ENCODE peak calls at places on chromosomes 11 and 22, in nine cellular contexts. One of them, this sample, is unnamed.

GRCh38 chr11:3802016-3802790 is 4.8 kb upstream of the NUP98 start:
- DNase-seq in A549: peak
- DNase-seq in epithelial cell of esophagus: no peak
- DNase-seq in bronchial epithelial cell: no peak
- DNase-seq in HFFc6: peak
- DNase-seq in tibial artery: no peak
- DNase-seq in AG10803: peak
- DNase-seq in AG04449: peak
- DNase-seq in AG04450: no peak
- DNase-seq in this sample: no peak

GRCh38 chr11:8338138-8338537 is 74.5 kb upstream of the LMO1 start:
- DNase-seq in A549: peak
- DNase-seq in epithelial cell of esophagus: peak
- DNase-seq in bronchial epithelial cell: no peak
- DNase-seq in HFFc6: peak
- DNase-seq in tibial artery: no peak
- DNase-seq in AG10803: peak
- DNase-seq in AG04449: no peak
- DNase-seq in AG04450: no peak
- DNase-seq in this sample: peak

GRCh38 chr22:28254396-28254795 is 335.3 kb upstream of the PITPNB start:
- DNase-seq in A549: no peak
- DNase-seq in epithelial cell of esophagus: no peak
- DNase-seq in bronchial epithelial cell: peak
- DNase-seq in HFFc6: no peak
- DNase-seq in tibial artery: no peak
- DNase-seq in AG10803: no peak
- DNase-seq in AG04449: no peak
- DNase-seq in AG04450: no peak
- DNase-seq in this sample: no peak

GRCh38 chr11:119810478-119811232 is 81.7 kb upstream of the NECTIN1 start:
- DNase-seq in A549: no peak
- DNase-seq in epithelial cell of esophagus: peak
- DNase-seq in bronchial epithelial cell: peak
- DNase-seq in HFFc6: no peak
- DNase-seq in tibial artery: no peak
- DNase-seq in AG10803: no peak
- DNase-seq in AG04449: no peak
- DNase-seq in AG04450: no peak
- DNase-seq in this sample: no peak

GRCh38 chr11:10285148-10285802 is 8.7 kb downstream of the SBF2 start:
- DNase-seq in A549: peak
- DNase-seq in epithelial cell of esophagus: peak
- DNase-seq in bronchial epithelial cell: peak
- DNase-seq in HFFc6: no peak
- DNase-seq in tibial artery: no peak
- DNase-seq in AG10803: no peak
- DNase-seq in AG04449: no peak
- DNase-seq in AG04450: no peak
- DNase-seq in this sample: no peak

GRCh38 chr11:31825453-31826391 is 14.6 kb upstream of the PAX6 start:
- DNase-seq in A549: no peak
- DNase-seq in epithelial cell of esophagus: no peak
- DNase-seq in bronchial epithelial cell: no peak
- DNase-seq in HFFc6: no peak
- DNase-seq in tibial artery: no peak
- DNase-seq in AG10803: no peak
- DNase-seq in AG04449: no peak
- DNase-seq in AG04450: no peak
- DNase-seq in this sample: peak

GRCh38 chr22:22878801-22879674 is 8.6 kb upstream of the IGLL5 start:
- DNase-seq in A549: no peak
- DNase-seq in epithelial cell of esophagus: no peak
- DNase-seq in bronchial epithelial cell: no peak
- DNase-seq in HFFc6: no peak
- DNase-seq in tibial artery: no peak
- DNase-seq in AG10803: no peak
- DNase-seq in AG04449: no peak
- DNase-seq in AG04450: no peak
- DNase-seq in this sample: no peak

GRCh38 chr11:35804446-35805040 is 139.3 kb upstream of the LDLRAD3 start:
- DNase-seq in A549: no peak
- DNase-seq in epithelial cell of esophagus: peak
- DNase-seq in bronchial epithelial cell: no peak
- DNase-seq in HFFc6: no peak
- DNase-seq in tibial artery: no peak
- DNase-seq in AG10803: no peak
- DNase-seq in AG04449: no peak
- DNase-seq in AG04450: no peak
- DNase-seq in this sample: no peak

GRCh38 chr11:93392862-93393261 is 62.3 kb downstream of the DEUP1 start:
- DNase-seq in A549: no peak
- DNase-seq in epithelial cell of esophagus: no peak
- DNase-seq in bronchial epithelial cell: no peak
- DNase-seq in HFFc6: no peak
- DNase-seq in tibial artery: no peak
- DNase-seq in AG10803: no peak
- DNase-seq in AG04449: no peak
- DNase-seq in AG04450: no peak
- DNase-seq in this sample: no peak

GRCh38 chr11:2837096-2837601 is 48.4 kb downstream of the CDKN1C start:
- DNase-seq in A549: peak
- DNase-seq in epithelial cell of esophagus: no peak
- DNase-seq in bronchial epithelial cell: peak
- DNase-seq in HFFc6: peak
- DNase-seq in tibial artery: peak
- DNase-seq in AG10803: peak
- DNase-seq in AG04449: no peak
- DNase-seq in AG04450: no peak
- DNase-seq in this sample: no peak

GRCh38 chr11:14029415-14029814 is 66.9 kb downstream of the SPON1 start:
- DNase-seq in A549: no peak
- DNase-seq in epithelial cell of esophagus: peak
- DNase-seq in bronchial epithelial cell: peak
- DNase-seq in HFFc6: no peak
- DNase-seq in tibial artery: no peak
- DNase-seq in AG10803: no peak
- DNase-seq in AG04449: no peak
- DNase-seq in AG04450: no peak
- DNase-seq in this sample: no peak

GRCh38 chr11:134409552-134410429 is 2.3 kb downstream of the B3GAT1 start:
- DNase-seq in A549: no peak
- DNase-seq in epithelial cell of esophagus: no peak
- DNase-seq in bronchial epithelial cell: no peak
- DNase-seq in HFFc6: no peak
- DNase-seq in tibial artery: no peak
- DNase-seq in AG10803: no peak
- DNase-seq in AG04449: no peak
- DNase-seq in AG04450: no peak
- DNase-seq in this sample: no peak

GRCh38 chr22:20889904-20890303 is 27.3 kb upstream of the CRKL start:
- DNase-seq in A549: no peak
- DNase-seq in epithelial cell of esophagus: no peak
- DNase-seq in bronchial epithelial cell: no peak
- DNase-seq in HFFc6: no peak
- DNase-seq in tibial artery: no peak
- DNase-seq in AG10803: no peak
- DNase-seq in AG04449: no peak
- DNase-seq in AG04450: no peak
- DNase-seq in this sample: no peak

GRCh38 chr11:17607083-17607429 is 60.0 kb downstream of the OTOG start:
- DNase-seq in A549: no peak
- DNase-seq in epithelial cell of esophagus: no peak
- DNase-seq in bronchial epithelial cell: no peak
- DNase-seq in HFFc6: no peak
- DNase-seq in tibial artery: no peak
- DNase-seq in AG10803: no peak
- DNase-seq in AG04449: no peak
- DNase-seq in AG04450: no peak
- DNase-seq in this sample: no peak

GRCh38 chr11:134580635-134581025 is 168.6 kb upstream of the B3GAT1 start:
- DNase-seq in A549: no peak
- DNase-seq in epithelial cell of esophagus: no peak
- DNase-seq in bronchial epithelial cell: no peak
- DNase-seq in HFFc6: no peak
- DNase-seq in tibial artery: no peak
- DNase-seq in AG10803: no peak
- DNase-seq in AG04449: no peak
- DNase-seq in AG04450: no peak
- DNase-seq in this sample: peak

GRCh38 chr11:46348986-46349401 is 1.7 kb downstream of the DGKZ start:
- DNase-seq in A549: no peak
- DNase-seq in epithelial cell of esophagus: no peak
- DNase-seq in bronchial epithelial cell: no peak
- DNase-seq in HFFc6: no peak
- DNase-seq in tibial artery: no peak
- DNase-seq in AG10803: no peak
- DNase-seq in AG04449: no peak
- DNase-seq in AG04450: no peak
- DNase-seq in this sample: no peak

GRCh38 chr22:28019360-28019759 is 100.3 kb upstream of the PITPNB start:
- DNase-seq in A549: no peak
- DNase-seq in epithelial cell of esophagus: peak
- DNase-seq in bronchial epithelial cell: peak
- DNase-seq in HFFc6: peak
- DNase-seq in tibial artery: peak
- DNase-seq in AG10803: peak
- DNase-seq in AG04449: no peak
- DNase-seq in AG04450: no peak
- DNase-seq in this sample: no peak

GRCh38 chr11:123062892-123063395 is 1.0 kb upstream of the HSPA8 start:
- DNase-seq in A549: no peak
- DNase-seq in epithelial cell of esophagus: no peak
- DNase-seq in bronchial epithelial cell: no peak
- DNase-seq in HFFc6: peak
- DNase-seq in tibial artery: no peak
- DNase-seq in AG10803: peak
- DNase-seq in AG04449: no peak
- DNase-seq in AG04450: peak
- DNase-seq in this sample: no peak
- TF ChIP-seq CTCF in A549: no peak
- TF ChIP-seq CTCF in epithelial cell of esophagus: no peak
- TF ChIP-seq CTCF in bronchial epithelial cell: no peak
- TF ChIP-seq CTCF in HFFc6: no peak
- TF ChIP-seq CTCF in tibial artery: no peak
- TF ChIP-seq CTCF in AG10803: no peak
- TF ChIP-seq CTCF in AG04449: no peak
- TF ChIP-seq CTCF in AG04450: no peak
- TF ChIP-seq CTCF in this sample: no peak

GRCh38 chr11:29260939-29261705 is 755.7 kb downstream of the KCNA4 start:
- DNase-seq in A549: peak
- DNase-seq in epithelial cell of esophagus: peak
- DNase-seq in bronchial epithelial cell: peak
- DNase-seq in HFFc6: peak
- DNase-seq in tibial artery: no peak
- DNase-seq in AG10803: peak
- DNase-seq in AG04449: no peak
- DNase-seq in AG04450: peak
- DNase-seq in this sample: no peak
- TF ChIP-seq CTCF in A549: peak
- TF ChIP-seq CTCF in epithelial cell of esophagus: peak
- TF ChIP-seq CTCF in bronchial epithelial cell: peak
- TF ChIP-seq CTCF in HFFc6: peak
- TF ChIP-seq CTCF in tibial artery: no peak
- TF ChIP-seq CTCF in AG10803: no peak
- TF ChIP-seq CTCF in AG04449: no peak
- TF ChIP-seq CTCF in AG04450: peak
- TF ChIP-seq CTCF in this sample: no peak

DNA sequence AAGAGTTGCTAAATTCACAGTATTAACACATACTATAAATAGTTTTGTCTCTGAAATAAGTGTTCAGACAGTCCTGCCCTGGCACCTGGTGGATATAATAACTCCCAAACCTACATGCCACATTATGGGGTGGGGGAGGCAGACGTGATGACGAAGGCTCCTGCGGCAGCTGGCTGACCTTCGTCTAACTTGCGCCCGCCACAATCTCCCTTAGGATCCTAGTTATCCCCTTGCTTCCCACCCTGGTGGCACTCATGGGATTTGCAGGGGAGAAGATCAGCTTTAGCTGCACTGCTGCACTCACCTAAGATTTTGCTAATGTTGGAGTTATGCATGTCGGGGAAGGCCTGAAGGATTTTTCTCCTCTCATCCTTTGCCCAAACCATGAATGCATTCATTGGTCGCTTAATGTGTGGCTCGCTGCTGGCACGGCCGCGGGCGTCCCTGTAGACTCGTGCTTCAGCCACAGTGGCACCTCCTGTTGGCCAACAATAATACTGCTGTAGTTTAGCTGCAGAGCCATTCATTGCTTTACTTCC is 367.6 kb downstream of the SOX6 start:
- DNase-seq in A549: peak
- DNase-seq in epithelial cell of esophagus: no peak
- DNase-seq in bronchial epithelial cell: no peak
- DNase-seq in HFFc6: no peak
- DNase-seq in tibial artery: no peak
- DNase-seq in AG10803: no peak
- DNase-seq in AG04449: no peak
- DNase-seq in AG04450: no peak
- DNase-seq in this sample: no peak
- TF ChIP-seq CTCF in A549: peak
- TF ChIP-seq CTCF in epithelial cell of esophagus: peak
- TF ChIP-seq CTCF in bronchial epithelial cell: peak
- TF ChIP-seq CTCF in HFFc6: peak
- TF ChIP-seq CTCF in tibial artery: peak
- TF ChIP-seq CTCF in AG10803: peak
- TF ChIP-seq CTCF in AG04449: no peak
- TF ChIP-seq CTCF in AG04450: no peak
- TF ChIP-seq CTCF in this sample: no peak

GRCh38 chr22:37493979-37494378 is 7.8 kb upstream of the MFNG start:
- DNase-seq in A549: no peak
- DNase-seq in epithelial cell of esophagus: no peak
- DNase-seq in bronchial epithelial cell: no peak
- DNase-seq in HFFc6: no peak
- DNase-seq in tibial artery: no peak
- DNase-seq in AG10803: no peak
- DNase-seq in AG04449: no peak
- DNase-seq in AG04450: no peak
- DNase-seq in this sample: no peak
- TF ChIP-seq CTCF in A549: no peak
- TF ChIP-seq CTCF in epithelial cell of esophagus: no peak
- TF ChIP-seq CTCF in bronchial epithelial cell: no peak
- TF ChIP-seq CTCF in HFFc6: no peak
- TF ChIP-seq CTCF in tibial artery: no peak
- TF ChIP-seq CTCF in AG10803: no peak
- TF ChIP-seq CTCF in AG04449: no peak
- TF ChIP-seq CTCF in AG04450: no peak
- TF ChIP-seq CTCF in this sample: no peak

GRCh38 chr11:6258141-6258540 is 1.5 kb upstream of the CCKBR start:
- DNase-seq in A549: no peak
- DNase-seq in epithelial cell of esophagus: no peak
- DNase-seq in bronchial epithelial cell: no peak
- DNase-seq in HFFc6: no peak
- DNase-seq in tibial artery: no peak
- DNase-seq in AG10803: no peak
- DNase-seq in AG04449: no peak
- DNase-seq in AG04450: no peak
- DNase-seq in this sample: no peak
- TF ChIP-seq CTCF in A549: no peak
- TF ChIP-seq CTCF in epithelial cell of esophagus: no peak
- TF ChIP-seq CTCF in bronchial epithelial cell: no peak
- TF ChIP-seq CTCF in HFFc6: no peak
- TF ChIP-seq CTCF in tibial artery: no peak
- TF ChIP-seq CTCF in AG10803: no peak
- TF ChIP-seq CTCF in AG04449: no peak
- TF ChIP-seq CTCF in AG04450: no peak
- TF ChIP-seq CTCF in this sample: no peak